ENCODE peak calls at places on chromosomes 12 and 14, in five cellular contexts. A is A549, R is K562, N is GM23338, X is HepG2. P is an unnamed sample.

GRCh38 chr14:80278293-80279037 is 67.2 kb upstream of the DIO2 start:
- DNase-seq in R (no peak), N (no peak), X (no peak), A (no peak), P (no peak)

GRCh38 chr12:7431993-7432685 is 11.8 kb downstream of the CD163L1 start:
- DNase-seq in R (no peak), N (no peak), A (no peak), X (no peak), P (no peak)

GRCh38 chr12:57196956-57197355 is 19.6 kb upstream of the NXPH4 start:
- DNase-seq in R (no peak), X (no peak), A (no peak), N (no peak), P (no peak)

GRCh38 chr12:54082402-54082892 is 28.8 kb downstream of the HOXC4 start:
- DNase-seq in R (peak), X (no peak), N (peak), A (no peak), P (no peak)

GRCh38 chr12:26373606-26374495 is 178.5 kb downstream of the SSPN start:
- DNase-seq in A (no peak), R (no peak), X (no peak), N (no peak), P (no peak)

GRCh38 chr14:102819176-102819628 is 42.0 kb downstream of the TRAF3 start:
- DNase-seq in A (no peak), X (peak), R (no peak), N (no peak), P (peak)

GRCh38 chr12:52395761-52396434 is 10.2 kb downstream of the KRT82 start:
- DNase-seq in X (peak), N (peak), R (peak), A (peak), P (no peak)

GRCh38 chr12:92431146-92431545 is 271.6 kb upstream of the PLEKHG7 start:
- DNase-seq in R (peak), N (peak), A (no peak), X (no peak), P (no peak)

GRCh38 chr14:76842414-76842813 is 16.2 kb downstream of the LRRC74A start:
- DNase-seq in A (no peak), N (no peak), X (no peak), R (no peak), P (no peak)

GRCh38 chr14:105142651-105143450 is 25.7 kb downstream of the JAG2 start:
- DNase-seq in R (no peak), A (no peak), N (no peak), X (no peak), P (no peak)

GRCh38 chr12:462936-463705 is 3.4 kb downstream of the B4GALNT3 start:
- DNase-seq in X (no peak), A (no peak), R (no peak), N (no peak), P (no peak)

GRCh38 chr12:27999521-27999920 is 27.0 kb upstream of the PTHLH start:
- DNase-seq in R (no peak), N (no peak), A (no peak), X (no peak), P (no peak)

GRCh38 chr12:49932023-49932422 is 18.5 kb upstream of the AQP2 start:
- DNase-seq in N (no peak), R (no peak), X (no peak), A (no peak), P (no peak)

GRCh38 chr12:42421844-42422779 is 96.1 kb downstream of the PPHLN1 start:
- DNase-seq in X (no peak), R (peak), A (no peak), N (no peak), P (peak)

GRCh38 chr12:120804428-120804827 is 78.8 kb downstream of the ACADS start:
- DNase-seq in N (no peak), A (no peak), X (no peak), R (no peak), P (no peak)

GRCh38 chr14:69232388-69232787 is 27.6 kb upstream of the GALNT16 start:
- DNase-seq in A (no peak), R (no peak), X (no peak), N (no peak), P (no peak)

GRCh38 chr12:71947645-71948105 is 9.0 kb downstream of the TPH2 start:
- DNase-seq in X (peak), A (no peak), N (peak), R (no peak), P (no peak)
- TF ChIP-seq JUNB in X (no peak), A (no peak), N (no peak), R (no peak), P (no peak)

GRCh38 chr12:31228811-31229792 is 96.8 kb downstream of the SINHCAF start:
- DNase-seq in R (no peak), N (no peak), X (peak), A (no peak), P (no peak)
- TF ChIP-seq JUNB in R (no peak), N (no peak), X (no peak), A (no peak), P (no peak)

GRCh38 chr12:110258466-110258865 is 22.6 kb upstream of the ATP2A2 start:
- DNase-seq in X (no peak), R (no peak), N (no peak), A (no peak), P (no peak)
- TF ChIP-seq JUNB in X (no peak), R (no peak), N (no peak), A (no peak), P (no peak)

GRCh38 chr12:65656904-65657351 is 167.4 kb upstream of the HMGA2 start:
- DNase-seq in R (peak), A (peak), N (no peak), X (no peak), P (no peak)

GRCh38 chr12:65660096-65660495 is 164.2 kb upstream of the HMGA2 start:
- DNase-seq in A (no peak), X (no peak), N (no peak), R (no peak), P (no peak)

GRCh38 chr12:65658360-65658759 is 165.9 kb upstream of the HMGA2 start:
- DNase-seq in A (no peak), N (no peak), R (no peak), X (no peak), P (no peak)

GRCh38 chr12:65657635-65658034 is 166.6 kb upstream of the HMGA2 start:
- DNase-seq in A (no peak), N (no peak), R (no peak), X (no peak), P (no peak)

DNA sequence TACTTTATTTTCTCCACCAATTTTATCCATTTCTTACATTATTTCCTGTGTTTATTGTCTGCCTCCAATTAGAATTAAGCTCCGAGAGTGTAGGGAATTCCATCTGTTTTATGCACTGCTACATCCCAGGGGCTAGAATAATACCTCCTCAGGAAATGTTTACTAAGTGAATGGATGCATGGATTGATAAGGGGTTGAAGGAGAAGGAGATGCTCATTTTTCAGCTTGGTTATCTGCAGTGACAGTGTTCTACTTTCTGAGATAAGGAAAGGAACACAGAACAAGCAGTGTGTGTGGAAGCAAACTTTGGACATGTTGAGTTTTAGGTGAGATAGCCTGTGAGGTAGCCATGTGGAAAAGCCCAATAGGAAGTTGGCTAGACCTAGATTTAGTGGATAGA is 164.6 kb upstream of the HMGA2 start:
- DNase-seq in X (no peak), A (no peak), R (peak), N (no peak), P (no peak)
- TF ChIP-seq JUNB in X (no peak), A (no peak), R (no peak), N (no peak), P (no peak)

GRCh38 chr12:89344043-89344861 is 8.0 kb downstream of the DUSP6 start:
- DNase-seq in A (no peak), R (no peak), X (peak), N (no peak), P (no peak)

GRCh38 chr12:89345830-89346740 is 6.2 kb downstream of the DUSP6 start:
- DNase-seq in A (no peak), N (peak), R (peak), X (no peak), P (peak)

GRCh38 chr12:89344862-89345202 is 7.5 kb downstream of the DUSP6 start:
- DNase-seq in R (no peak), X (peak), N (no peak), A (no peak), P (no peak)

GRCh38 chr12:89345376-89345775 is 6.9 kb downstream of the DUSP6 start:
- DNase-seq in A (no peak), X (no peak), N (no peak), R (no peak), P (no peak)

DNA sequence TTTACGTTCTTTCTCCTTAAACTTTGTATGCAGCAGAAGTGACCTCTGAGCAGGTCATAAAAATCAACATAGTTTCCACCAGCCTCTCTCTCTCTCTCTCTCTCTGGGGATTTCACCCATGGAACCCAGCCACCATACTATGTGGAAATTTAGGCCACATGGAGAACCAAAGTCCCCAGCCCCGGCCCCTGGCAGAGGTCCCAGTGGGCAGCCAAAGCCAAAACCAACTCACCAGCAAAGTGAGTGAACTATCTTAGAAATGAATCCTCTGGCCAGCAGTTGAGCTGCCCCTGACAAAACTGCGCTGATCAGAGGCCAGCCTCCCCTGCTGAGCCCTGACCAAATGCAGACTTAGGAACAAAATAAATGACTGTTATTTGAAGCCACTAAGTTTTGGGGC is 9.2 kb downstream of the DUSP6 start:
- DNase-seq in A (no peak), N (no peak), R (no peak), X (no peak), P (no peak)
- TF ChIP-seq JUNB in A (no peak), N (no peak), R (no peak), X (no peak), P (no peak)

GRCh38 chr12:32270818-32271710 is 128.3 kb upstream of the FGD4 start:
- DNase-seq in R (no peak), A (no peak), X (peak), N (peak), P (no peak)
- TF ChIP-seq JUNB in R (no peak), A (no peak), X (no peak), N (no peak), P (no peak)

GRCh38 chr12:122394626-122395194 is 27.8 kb downstream of the CLIP1 start:
- DNase-seq in R (no peak), A (no peak), N (no peak), X (no peak), P (no peak)

GRCh38 chr12:122392411-122392810 is 30.1 kb downstream of the CLIP1 start:
- DNase-seq in X (no peak), N (no peak), A (no peak), R (no peak), P (no peak)

GRCh38 chr12:122389677-122390076 is 32.8 kb downstream of the CLIP1 start:
- DNase-seq in X (no peak), A (no peak), R (no peak), N (no peak), P (no peak)

GRCh38 chr12:122395319-122395718 is 27.1 kb downstream of the CLIP1 start:
- DNase-seq in X (no peak), A (peak), N (no peak), R (peak), P (no peak)

DNA sequence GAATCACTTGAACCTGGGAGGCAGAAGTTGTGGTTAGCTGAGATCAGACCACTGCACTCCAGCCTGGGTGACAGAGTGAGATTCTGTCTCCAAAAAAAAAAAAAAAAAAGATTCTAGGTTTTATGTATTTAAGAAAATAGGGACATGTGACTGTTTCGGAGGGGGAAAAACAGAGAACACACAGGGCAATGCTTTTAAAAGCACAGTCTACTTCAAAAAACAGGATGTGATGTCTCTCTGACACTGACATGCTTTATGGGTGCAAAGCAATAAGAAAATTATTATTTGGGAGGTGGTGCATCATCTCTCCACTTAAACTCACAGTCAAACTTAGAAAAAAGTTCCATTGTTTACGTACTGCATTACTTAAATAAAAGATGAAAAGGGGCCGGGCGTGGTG is 28.6 kb downstream of the CLIP1 start:
- DNase-seq in X (no peak), N (no peak), A (no peak), R (no peak), P (no peak)
- TF ChIP-seq JUNB in X (no peak), N (no peak), A (no peak), R (no peak), P (no peak)

DNA sequence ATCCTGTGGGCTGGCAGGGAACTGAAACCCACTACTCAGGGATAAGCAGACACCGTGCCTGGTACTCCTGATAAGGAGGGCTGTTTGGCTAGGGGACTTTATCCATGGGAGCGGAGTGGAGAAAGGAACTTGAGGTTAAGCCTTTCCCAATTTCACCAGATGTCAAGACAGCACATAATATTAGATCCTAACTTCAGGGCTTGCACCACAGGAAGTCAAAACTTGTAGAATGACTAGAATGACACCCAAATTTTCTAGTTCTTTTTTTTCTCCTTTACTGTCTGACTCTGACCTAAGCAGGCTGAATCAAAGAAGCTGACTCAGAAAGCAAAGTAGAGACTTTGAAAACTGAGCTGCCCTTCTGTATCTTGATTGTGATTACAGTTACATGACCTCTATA is 7.1 kb upstream of the CGRRF1 start:
- DNase-seq in X (no peak), N (no peak), A (no peak), R (peak), P (no peak)
- TF ChIP-seq JUNB in X (no peak), N (no peak), A (no peak), R (no peak), P (no peak)

GRCh38 chr12:124520258-124520657 is 47.2 kb downstream of the NCOR2 start:
- DNase-seq in A (peak), X (peak), R (no peak), N (no peak), P (no peak)
- TF ChIP-seq JUNB in A (no peak), X (no peak), R (no peak), N (no peak), P (no peak)